ENCODE peak calls at places on chromosomes 5 and 9, in seven cellular contexts. L is body of pancreas, P is PC-9, Q is brain microvascular endothelial cell, A is HCT116, J is GM12878, X is left ventricle myocardium inferior. T is an unnamed sample.
A peak's percentile ranks its signal among the peaks of the same experiment; 100 is the strongest.

GRCh38 chr5:139100825-139101224 is 97.3 kb downstream of the SIL1 start:
- DNase-seq in L (no peak), P (peak; percentile 65), Q (peak; percentile 52), J (no peak), X (no peak), A (peak; percentile 1), T (no peak)

GRCh38 chr5:2872676-2873075 is 121.2 kb upstream of the IRX2 start:
- DNase-seq in X (no peak), A (no peak), J (no peak), L (no peak), Q (no peak), P (no peak), T (no peak)

GRCh38 chr5:160298189-160298588 is 14.2 kb downstream of the CCNJL start:
- DNase-seq in P (no peak), Q (no peak), L (no peak), J (no peak), X (no peak), A (no peak), T (no peak)

GRCh38 chr9:80787636-80788035 is 901.7 kb downstream of the TLE1 start:
- DNase-seq in X (no peak), J (no peak), Q (no peak), P (no peak), L (no peak), A (no peak), T (no peak)

GRCh38 chr5:95801532-95801931 is 21.0 kb downstream of the GLRX start:
- DNase-seq in Q (no peak), P (no peak), J (no peak), L (no peak), X (no peak), A (no peak), T (no peak)

GRCh38 chr5:7762267-7762666 is 88.7 kb downstream of the CFAP90 start:
- DNase-seq in J (no peak), P (peak; percentile 10), X (no peak), L (no peak), A (no peak), Q (no peak), T (no peak)

GRCh38 chr5:114448496-114448895 is 86.6 kb downstream of the KCNN2 start:
- DNase-seq in X (no peak), L (no peak), P (no peak), J (no peak), A (no peak), Q (no peak), T (no peak)

GRCh38 chr5:102221949-102222348 is 74.1 kb downstream of the SLCO4C1 start:
- DNase-seq in X (no peak), J (no peak), A (no peak), Q (no peak), P (no peak), L (no peak), T (no peak)

GRCh38 chr5:179795049-179795862 is 1.5 kb downstream of the LTC4S start:
- DNase-seq in Q (no peak), L (peak; percentile 43), P (peak; percentile 71), J (no peak), A (no peak), X (no peak), T (no peak)

GRCh38 chr9:6645153-6646027 is at the start of gene GLDC:
- DNase-seq in P (peak; percentile 48), X (peak; percentile 27), L (peak; percentile 77), J (no peak), A (peak; percentile 79), Q (no peak), T (no peak)

GRCh38 chr5:169171495-169171894 is 129.4 kb downstream of the SLIT3 start:
- DNase-seq in Q (no peak), L (no peak), X (no peak), J (no peak), P (no peak), A (no peak), T (no peak)

GRCh38 chr5:14208071-14209021 is 65.2 kb downstream of the TRIO start:
- DNase-seq in L (no peak), Q (peak; percentile 79), P (no peak), J (peak; percentile 86), X (no peak), A (no peak), T (peak; percentile 80)

GRCh38 chr9:69157751-69158466 is 16.2 kb upstream of the TJP2 start:
- DNase-seq in A (no peak), X (no peak), Q (peak; percentile 48), L (no peak), P (peak; percentile 30), J (no peak), T (peak; percentile 46)

GRCh38 chr9:97737429-97737828 is 40.3 kb upstream of the XPA start:
- DNase-seq in P (no peak), A (peak; percentile 15), L (no peak), J (no peak), Q (peak; percentile 6), X (no peak), T (no peak)

GRCh38 chr5:157571357-157571827 is 4.2 kb downstream of the ADAM19 start:
- DNase-seq in L (peak; percentile 17), P (peak; percentile 42), A (no peak), Q (peak; percentile 93), J (peak; percentile 75), X (no peak), T (no peak)

GRCh38 chr9:87108639-87109038 is 161.3 kb upstream of the GAS1 start:
- DNase-seq in X (no peak), L (no peak), J (no peak), Q (no peak), A (no peak), P (no peak), T (no peak)

GRCh38 chr5:133065482-133065881 is 13.7 kb downstream of the HSPA4 start:
- DNase-seq in J (no peak), L (no peak), X (no peak), P (no peak), Q (no peak), A (no peak), T (no peak)

GRCh38 chr5:83714780-83715179 is 5.9 kb downstream of the HAPLN1 start:
- DNase-seq in L (no peak), A (no peak), J (no peak), X (no peak), Q (no peak), P (peak; percentile 15), T (no peak)

GRCh38 chr5:95317687-95318086 is 32.8 kb upstream of the MCTP1 start:
- DNase-seq in J (no peak), A (no peak), Q (no peak), P (no peak), L (peak; percentile 12), X (no peak), T (no peak)

GRCh38 chr5:135484563-135485157 is 32.5 kb upstream of the TIFAB start:
- DNase-seq in A (no peak), X (no peak), L (no peak), Q (no peak), P (no peak), J (no peak), T (no peak)

GRCh38 chr5:64768358-64769312 is at the start of the genes CWC27 and SREK1IP1:
- DNase-seq in J (peak; percentile 79), X (peak; percentile 78), A (peak; percentile 85), L (peak; percentile 88), P (peak; percentile 72), Q (peak; percentile 90), T (peak; percentile 77)
- TF ChIP-seq CTCF in J (no peak), X (peak; percentile 37), A (no peak), L (peak; percentile 23), P (no peak), Q (peak; percentile 47), T (peak; percentile 41)

DNA sequence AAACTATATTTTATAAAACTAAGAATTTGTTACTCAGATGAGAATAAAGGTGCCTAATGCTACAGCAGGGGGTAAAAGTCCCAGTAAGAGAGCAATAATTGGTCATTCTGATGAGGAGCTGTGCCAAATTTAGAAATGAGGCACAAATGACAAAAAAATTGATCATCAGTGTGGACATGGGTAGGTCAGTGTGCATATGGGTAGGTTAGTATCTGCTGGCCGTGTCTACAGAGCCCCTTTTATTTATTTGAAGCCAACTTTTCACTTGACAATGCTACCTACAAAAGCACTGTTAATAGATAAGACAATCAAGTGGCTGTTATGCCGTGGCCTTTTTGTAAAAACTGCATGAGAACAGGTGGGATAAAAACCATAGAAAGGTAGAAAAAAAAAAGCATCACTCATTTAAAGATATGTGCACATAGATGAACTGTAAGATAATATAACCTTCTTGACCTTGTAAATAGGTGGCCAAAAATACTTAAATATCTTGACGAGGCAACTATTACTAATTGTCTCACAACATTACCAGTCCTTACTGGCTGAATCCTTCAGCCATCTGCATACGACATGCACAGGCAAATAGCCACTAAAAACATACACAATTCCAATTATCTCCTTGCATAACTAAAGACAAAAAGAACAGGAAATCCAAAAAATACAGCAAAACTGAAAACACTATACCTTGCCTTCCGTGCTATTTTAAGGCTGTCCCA is 454.7 kb downstream of the RAB3C start:
- DNase-seq in X (no peak), Q (no peak), A (no peak), J (no peak), P (no peak), L (no peak), T (no peak)
- H3K4me3 ChIP-seq in X (peak overlapping the region; percentile 76), Q (peak overlapping the region; percentile 88), A (no peak overlapping the region), J (no peak overlapping the region), P (peak overlapping the region; percentile 97), L (no peak overlapping the region), T (peak overlapping the region; percentile 92)

GRCh38 chr5:1011226-1011631 is 2.6 kb downstream of the NKD2 start:
- DNase-seq in L (peak; percentile 74), A (no peak), X (peak; percentile 22), J (no peak), P (peak; percentile 87), Q (no peak), T (no peak)
- H3K27me3 ChIP-seq in L (no peaks in the 10 kb centered on the region), A (no peaks in the 10 kb centered on the region), X (peaks cover 22% of the 10 kb centered on the region), J (peaks cover 3% of the 10 kb centered on the region), P (peaks cover 87% of the 10 kb centered on the region), Q (peaks cover 50% of the 10 kb centered on the region), T (peaks cover 35% of the 10 kb centered on the region)

DNA sequence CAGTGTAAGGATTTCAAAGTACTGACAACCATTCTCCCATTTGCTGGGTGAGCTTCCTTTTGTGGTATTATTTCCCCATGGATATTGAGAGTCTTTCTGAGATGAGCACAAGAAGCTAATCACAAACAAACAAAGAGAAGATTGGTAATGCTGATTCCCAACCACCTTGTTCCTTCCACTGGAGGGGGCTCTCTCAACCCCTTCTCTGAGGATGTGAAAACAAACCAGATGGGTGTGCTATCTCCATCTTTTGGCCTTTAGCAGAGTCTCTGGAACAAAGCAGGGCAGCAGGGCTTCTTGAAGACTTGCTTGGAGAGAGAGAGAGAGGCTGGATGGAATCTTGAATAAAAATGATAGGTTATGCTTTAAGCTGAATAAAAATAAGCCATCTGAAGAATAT is 576.7 kb upstream of the ZNF462 start:
- DNase-seq in L (no peak), X (no peak), P (no peak), Q (no peak), J (no peak), A (no peak), T (no peak)
- TF ChIP-seq CTCF in L (no peak), X (peak; percentile 16), P (no peak), Q (peak; percentile 64), J (peak; percentile 45), A (peak; percentile 46), T (no peak)

T was measured in AG04450.